ENCODE peak calls at places on chromosome 1, in nine cellular contexts. F, W, N, S, J, Z, I, Y and V are unnamed samples.
A peak's percentile ranks its signal among the peaks of the same experiment; 100 is the strongest.

GRCh38 chr1:233319272-233319671 is 8.3 kb upstream of the MAP3K21 start:
- DNase-seq in W (no peak), F (no peak), I (no peak), Z (no peak), N (no peak), S (no peak), Y (no peak), J (no peak), V (no peak)

GRCh38 chr1:3060112-3060511 is 8.9 kb upstream of the PRDM16 start:
- DNase-seq in S (no peak), I (no peak), Z (no peak), N (no peak), Y (no peak), W (no peak), J (no peak), F (no peak), V (no peak)

GRCh38 chr1:151858886-151859665 is 5.6 kb upstream of the THEM5 start:
- DNase-seq in F (no peak), J (no peak), Y (no peak), S (no peak), N (no peak), W (no peak), I (no peak), Z (no peak), V (no peak)

GRCh38 chr1:111944121-111944785 is 45.2 kb downstream of the KCND3 start:
- DNase-seq in N (no peak), I (no peak), Y (no peak), J (no peak), W (no peak), F (no peak), Z (no peak), S (no peak), V (no peak)

GRCh38 chr1:168136709-168137514 is at the start of gene GPR161:
- DNase-seq in F (peak; percentile 45), Y (peak; percentile 47), J (no peak), S (peak; percentile 32), W (peak; percentile 40), I (peak; percentile 72), Z (peak; percentile 47), N (peak; percentile 54), V (no peak)

GRCh38 chr1:117976381-117976780 is 46.8 kb downstream of the WDR3 start:
- DNase-seq in S (no peak), I (no peak), F (no peak), J (no peak), W (no peak), Z (no peak), Y (no peak), N (no peak), V (no peak)

GRCh38 chr1:161330346-161330745 is 16.2 kb downstream of the SDHC start:
- DNase-seq in Z (no peak), N (no peak), S (peak; percentile 46), I (no peak), F (no peak), W (peak; percentile 28), Y (no peak), J (no peak), V (no peak)

GRCh38 chr1:232282541-232282940 is 347.4 kb downstream of the SIPA1L2 start:
- DNase-seq in Z (no peak), F (no peak), I (no peak), J (no peak), S (no peak), W (no peak), N (no peak), Y (no peak), V (no peak)

GRCh38 chr1:200115532-200115931 is 88.0 kb downstream of the NR5A2 start:
- DNase-seq in Y (no peak), S (no peak), I (no peak), F (no peak), N (no peak), Z (no peak), J (no peak), W (no peak), V (no peak)

GRCh38 chr1:236507022-236507700 is 16.6 kb upstream of the LGALS8 start:
- DNase-seq in Z (no peak), F (no peak), W (no peak), I (peak; percentile 20), S (no peak), N (peak; percentile 31), Y (no peak), J (no peak), V (no peak)

GRCh38 chr1:71068325-71069240 is 12.3 kb downstream of the ZRANB2 start:
- DNase-seq in I (no peak), Y (no peak), N (no peak), F (no peak), S (no peak), J (no peak), Z (no peak), W (no peak), V (no peak)

GRCh38 chr1:154391086-154391770 is 13.9 kb upstream of the IL6R start:
- DNase-seq in I (no peak), N (no peak), F (no peak), J (no peak), Z (no peak), S (no peak), W (no peak), Y (no peak), V (no peak)

GRCh38 chr1:205488074-205488723 is 16.3 kb upstream of the CDK18 start:
- DNase-seq in Z (no peak), J (peak; percentile 52), N (peak; percentile 88), W (peak; percentile 68), F (peak; percentile 21), Y (peak; percentile 64), I (peak; percentile 80), S (peak; percentile 38), V (peak; percentile 68)

GRCh38 chr1:102365074-102365473 is 368.3 kb upstream of the OLFM3 start:
- DNase-seq in I (no peak), F (no peak), Y (no peak), J (no peak), W (no peak), Z (no peak), S (no peak), N (no peak), V (no peak)

GRCh38 chr1:19921310-19921709 is 2.1 kb downstream of the PLA2G2E start:
- DNase-seq in F (no peak), I (no peak), S (no peak), N (no peak), Y (no peak), J (no peak), W (no peak), Z (no peak), V (no peak)

GRCh38 chr1:45815667-45816458 is 12.5 kb downstream of the MAST2 start:
- DNase-seq in F (no peak), Y (no peak), Z (no peak), W (peak; percentile 30), J (no peak), I (peak; percentile 49), N (no peak), S (no peak), V (no peak)

GRCh38 chr1:31980835-31981782 is 32.6 kb upstream of the KHDRBS1 start:
- DNase-seq in W (no peak), N (no peak), Z (no peak), S (no peak), J (no peak), Y (no peak), F (no peak), I (no peak), V (no peak)

GRCh38 chr1:200415693-200416593 is 6.1 kb upstream of the ZNF281 start:
- DNase-seq in J (no peak), I (peak; percentile 74), N (peak; percentile 73), S (no peak), F (no peak), Z (peak; percentile 90), Y (no peak), W (peak; percentile 29), V (no peak)

GRCh38 chr1:103111926-103112325 is 3.6 kb upstream of the COL11A1 start:
- DNase-seq in Y (no peak), W (no peak), F (no peak), Z (no peak), N (no peak), I (no peak), J (no peak), S (peak; percentile 85), V (no peak)

GRCh38 chr1:19396280-19396679 is 84.2 kb downstream of the SLC66A1 start:
- DNase-seq in F (no peak), W (no peak), S (no peak), N (no peak), I (no peak), Y (no peak), Z (no peak), J (no peak), V (no peak)

GRCh38 chr1:2348346-2349275 is 42.7 kb downstream of the MORN1 start:
- DNase-seq in W (no peak), Y (no peak), J (no peak), I (no peak), F (no peak), N (no peak), S (no peak), Z (peak; percentile 9), V (no peak)

GRCh38 chr1:19815801-19816736 is 986 bp upstream of the RNF186 start:
- DNase-seq in J (no peak), F (peak; percentile 85), W (no peak), S (peak; percentile 71), Y (no peak), Z (peak; percentile 22), I (no peak), N (no peak), V (no peak)